ENCODE peak calls at places on chromosomes 7 and 10, in nine cellular contexts. A is H4, D is EH, N is NCI-H146, G is AG04449, W is AG09309, K is amygdala, P is RPMI8226, C is hypothalamus. Z is an unnamed sample.

GRCh38 chr7:42272793-42273665 is 36.0 kb upstream of the GLI3 start:
- DNase-seq in A (peak), C (no peak), N (no peak), D (peak), W (peak), P (no peak), K (no peak), G (no peak), Z (no peak)

GRCh38 chr10:66455304-66455703 is 470.5 kb upstream of the LRRTM3 start:
- DNase-seq in P (peak), W (no peak), G (no peak), C (no peak), N (no peak), K (no peak), A (peak), D (no peak), Z (no peak)

GRCh38 chr7:55538538-55538937 is 33.8 kb downstream of the VOPP1 start:
- DNase-seq in P (no peak), K (no peak), W (peak), G (peak), A (peak), D (peak), C (no peak), N (no peak), Z (peak)

GRCh38 chr10:69316313-69317059 is 38.2 kb downstream of the HK1 start:
- DNase-seq in C (no peak), W (no peak), G (no peak), P (no peak), A (no peak), D (peak), N (no peak), K (no peak), Z (no peak)

GRCh38 chr10:103397191-103397825 is 882 bp downstream of the PDCD11 start:
- DNase-seq in W (no peak), N (peak), A (no peak), P (peak), G (no peak), D (peak), K (no peak), C (no peak), Z (no peak)

GRCh38 chr7:119879837-119880236 is 393.1 kb upstream of the KCND2 start:
- DNase-seq in N (no peak), K (no peak), D (no peak), W (no peak), A (no peak), G (no peak), C (no peak), P (no peak), Z (no peak)

GRCh38 chr10:93478873-93479272 is 3.3 kb downstream of the MYOF start:
- DNase-seq in N (no peak), D (no peak), G (no peak), A (peak), P (no peak), C (no peak), W (no peak), K (no peak), Z (no peak)

GRCh38 chr7:54632696-54633095 is 90.5 kb downstream of the VSTM2A start:
- DNase-seq in K (no peak), D (no peak), N (no peak), G (no peak), C (no peak), P (no peak), W (no peak), A (no peak), Z (no peak)

GRCh38 chr10:117373848-117374505 is 1.3 kb downstream of the PDZD8 start:
- DNase-seq in N (peak), D (peak), A (peak), G (no peak), K (peak), C (peak), W (no peak), P (peak), Z (no peak)

GRCh38 chr10:72426982-72427381 is 72.3 kb upstream of the DNAJB12 start:
- DNase-seq in C (no peak), W (no peak), D (no peak), P (no peak), A (no peak), N (no peak), K (no peak), G (no peak), Z (no peak)

GRCh38 chr10:97928897-97929296 is 79.3 kb downstream of the GOLGA7B start:
- DNase-seq in C (no peak), D (no peak), N (no peak), W (no peak), P (no peak), K (no peak), G (no peak), A (no peak), Z (no peak)

GRCh38 chr10:34320265-34320664 is 494.8 kb downstream of the PARD3 start:
- DNase-seq in A (no peak), W (no peak), P (no peak), C (no peak), N (peak), K (no peak), G (no peak), D (peak), Z (no peak)

GRCh38 chr10:25222085-25222660 is 47.4 kb downstream of the GPR158 start:
- DNase-seq in D (no peak), P (no peak), N (no peak), G (no peak), C (no peak), K (no peak), A (no peak), W (no peak), Z (no peak)

GRCh38 chr7:149036676-149037075 is 8.4 kb upstream of the PDIA4 start:
- DNase-seq in C (no peak), A (no peak), P (no peak), G (no peak), N (no peak), K (no peak), W (no peak), D (no peak), Z (no peak)

GRCh38 chr10:114905450-114905849 is 32.5 kb upstream of the TRUB1 start:
- DNase-seq in N (no peak), W (no peak), C (no peak), K (no peak), D (peak), P (no peak), G (no peak), A (no peak), Z (peak)

GRCh38 chr10:106506509-106507265 is 657.8 kb downstream of the SORCS1 start:
- DNase-seq in G (no peak), P (no peak), D (peak), A (peak), C (no peak), K (no peak), W (no peak), N (no peak), Z (no peak)

GRCh38 chr7:845091-845490 is 12.8 kb downstream of the SUN1 start:
- DNase-seq in G (no peak), N (no peak), A (no peak), W (no peak), K (no peak), C (no peak), P (no peak), D (no peak), Z (no peak)

GRCh38 chr7:25965405-25966123 is 186.4 kb upstream of the NFE2L3 start:
- DNase-seq in A (no peak), K (no peak), P (no peak), N (no peak), W (no peak), G (no peak), D (no peak), C (no peak), Z (no peak)

GRCh38 chr10:71996598-71997371 is 32.6 kb downstream of the CHST3 start:
- DNase-seq in P (no peak), A (no peak), D (peak), K (peak), C (peak), W (no peak), N (no peak), G (no peak), Z (no peak)

GRCh38 chr10:116737582-116738358 is 4.6 kb downstream of the HSPA12A start:
- DNase-seq in D (no peak), P (no peak), K (peak), W (no peak), N (no peak), C (peak), A (no peak), G (no peak), Z (no peak)

GRCh38 chr10:1253476-1254353 is 197.5 kb downstream of the WDR37 start:
- DNase-seq in N (no peak), D (no peak), A (no peak), C (no peak), W (no peak), G (no peak), K (no peak), P (no peak), Z (no peak)

GRCh38 chr7:156968183-156968582 is 18.7 kb downstream of the NOM1 start:
- DNase-seq in P (no peak), G (no peak), D (no peak), K (no peak), W (no peak), C (no peak), N (no peak), A (no peak), Z (no peak)

GRCh38 chr7:151116603-151117002 is 30.3 kb downstream of the AGAP3 start:
- DNase-seq in G (no peak), D (no peak), C (no peak), W (no peak), K (no peak), P (no peak), N (no peak), A (no peak), Z (no peak)

GRCh38 chr7:93015193-93016084 is 102.3 kb downstream of the SAMD9 start:
- DNase-seq in K (no peak), C (no peak), N (no peak), W (peak), A (peak), D (peak), G (peak), P (no peak), Z (peak)

GRCh38 chr7:24877790-24878311 is 102.1 kb downstream of the OSBPL3 start:
- DNase-seq in N (no peak), C (peak), D (no peak), W (no peak), P (peak), K (no peak), A (no peak), G (no peak), Z (no peak)

GRCh38 chr10:100769481-100769880 is 24.1 kb downstream of the PAX2 start:
- DNase-seq in K (no peak), N (no peak), P (no peak), G (no peak), C (no peak), D (no peak), W (no peak), A (no peak), Z (no peak)

GRCh38 chr10:60479305-60480020 is 89.8 kb upstream of the ANK3 start:
- DNase-seq in C (no peak), G (no peak), D (no peak), K (no peak), W (no peak), A (peak), P (peak), N (no peak), Z (no peak)

GRCh38 chr7:148699024-148699771 is 495 bp downstream of the CUL1 start:
- DNase-seq in W (no peak), P (peak), C (no peak), A (no peak), D (peak), G (no peak), N (peak), K (peak), Z (no peak)

GRCh38 chr10:122281751-122282150 is 10.7 kb downstream of the BTBD16 start:
- DNase-seq in N (no peak), G (no peak), A (no peak), P (no peak), K (no peak), C (no peak), W (no peak), D (no peak), Z (no peak)

GRCh38 chr7:117827861-117828260 is 45.4 kb downstream of the CTTNBP2 start:
- DNase-seq in K (no peak), G (peak), W (no peak), C (no peak), N (no peak), P (no peak), D (peak), A (peak), Z (peak)

GRCh38 chr7:123958186-123958703 is 33.2 kb downstream of the SPAM1 start:
- DNase-seq in A (no peak), W (no peak), K (no peak), D (no peak), N (no peak), G (no peak), P (no peak), C (no peak), Z (no peak)

GRCh38 chr10:11742009-11742778 is at the start of gene ECHDC3:
- DNase-seq in W (no peak), G (no peak), P (peak), N (no peak), A (no peak), D (peak), C (no peak), K (peak), Z (no peak)

GRCh38 chr7:47877336-47877735 is 70.9 kb downstream of the PKD1L1 start:
- DNase-seq in P (no peak), D (no peak), C (no peak), G (no peak), N (no peak), A (no peak), W (no peak), K (no peak), Z (no peak)

Z was measured in GM04503.